ENCODE peak calls at places on chromosome 3, in six cellular contexts. A is IMR-90, C is GM23248, M is Karpas-422, R is HCT116, F is PC-3. U is an unnamed sample.

GRCh38 chr3:79175870-79176269 is 591.9 kb downstream of the ROBO1 start:
- DNase-seq in A (no peak), C (no peak), M (no peak), R (no peak), F (no peak), U (no peak)

GRCh38 chr3:49673715-49674490 is at the start of gene APEH:
- DNase-seq in A (peak; percentile 96), C (peak; percentile 99), M (peak; percentile 100), R (peak; percentile 97), F (peak; percentile 98), U (peak; percentile 99)

GRCh38 chr3:171327441-171328174 is 132.6 kb downstream of the TNIK start:
- DNase-seq in A (no peak), C (no peak), M (no peak), R (no peak), F (peak; percentile 10), U (no peak)

GRCh38 chr3:54322354-54322753 is 200.0 kb downstream of the CACNA2D3 start:
- DNase-seq in A (no peak), C (no peak), M (no peak), R (no peak), F (no peak), U (no peak)

GRCh38 chr3:37968232-37968631 is 22.4 kb upstream of the VILL start:
- DNase-seq in A (no peak), C (no peak), M (no peak), R (no peak), F (no peak), U (no peak)

GRCh38 chr3:94524102-94524922 is 461.5 kb downstream of the NSUN3 start:
- DNase-seq in A (no peak), C (no peak), M (no peak), R (no peak), F (no peak), U (no peak)

GRCh38 chr3:187550446-187550845 is 119.7 kb downstream of the SST start:
- DNase-seq in A (no peak), C (peak; percentile 55), M (no peak), R (no peak), F (no peak), U (no peak)

GRCh38 chr3:193693774-193694173 is 100.8 kb downstream of the OPA1 start:
- DNase-seq in A (no peak), C (no peak), M (peak; percentile 84), R (no peak), F (no peak), U (no peak)

GRCh38 chr3:129625071-129625874 is 18.8 kb upstream of the PLXND1 start:
- DNase-seq in A (no peak), C (peak; percentile 21), M (no peak), R (no peak), F (no peak), U (no peak)

GRCh38 chr3:34008191-34008590 is 209.8 kb downstream of the PDCD6IP start:
- DNase-seq in A (peak; percentile 55), C (peak; percentile 53), M (peak; percentile 95), R (no peak), F (no peak), U (no peak)

GRCh38 chr3:67863869-67864268 is 209.5 kb upstream of the SUCLG2 start:
- DNase-seq in A (peak; percentile 16), C (peak; percentile 3), M (peak; percentile 61), R (peak; percentile 4), F (peak; percentile 48), U (peak; percentile 4)

GRCh38 chr3:32401541-32402052 is 9.9 kb downstream of the CMTM7 start:
- DNase-seq in A (peak; percentile 70), C (peak; percentile 88), M (no peak), R (no peak), F (peak; percentile 87), U (peak; percentile 83)

GRCh38 chr3:13013994-13014754 is 59.1 kb downstream of the IQSEC1 start:
- DNase-seq in A (no peak), C (no peak), M (no peak), R (no peak), F (no peak), U (no peak)

GRCh38 chr3:14405886-14406238 is 3.5 kb downstream of the SLC6A6 start:
- DNase-seq in A (no peak), C (no peak), M (no peak), R (no peak), F (peak; percentile 37), U (no peak)

GRCh38 chr3:22007376-22007775 is 256.4 kb upstream of the ZNF385D start:
- DNase-seq in A (no peak), C (peak; percentile 1), M (no peak), R (no peak), F (peak; percentile 68), U (no peak)

GRCh38 chr3:33722186-33722585 is 4.1 kb upstream of the CLASP2 start:
- DNase-seq in A (peak; percentile 20), C (peak; percentile 34), M (no peak), R (no peak), F (no peak), U (no peak)

GRCh38 chr3:144564011-144564410 is 592.4 kb downstream of the DIPK2A start:
- DNase-seq in A (no peak), C (no peak), M (no peak), R (no peak), F (peak; percentile 21), U (no peak)

GRCh38 chr3:168087539-168087938 is 8.2 kb downstream of the GOLIM4 start:
- DNase-seq in A (no peak), C (no peak), M (no peak), R (no peak), F (no peak), U (no peak)

GRCh38 chr3:72234394-72234793 is 449.4 kb upstream of the PROK2 start:
- DNase-seq in A (peak; percentile 50), C (peak; percentile 93), M (no peak), R (no peak), F (peak; percentile 17), U (peak; percentile 91)

GRCh38 chr3:66138336-66139234 is 82.2 kb upstream of the SLC25A26 start:
- DNase-seq in A (peak; percentile 68), C (peak; percentile 87), M (peak; percentile 59), R (peak; percentile 68), F (peak; percentile 68), U (peak; percentile 88)

GRCh38 chr3:150255416-150255815 is 152.7 kb upstream of the TSC22D2 start:
- DNase-seq in A (no peak), C (no peak), M (no peak), R (no peak), F (no peak), U (no peak)

GRCh38 chr3:100089802-100090668 is 24.3 kb downstream of the FILIP1L start:
- DNase-seq in A (peak; percentile 69), C (peak; percentile 89), M (peak; percentile 48), R (peak; percentile 16), F (peak; percentile 67), U (peak; percentile 80)

GRCh38 chr3:123344941-123345594 is 103.8 kb downstream of the ADCY5 start:
- DNase-seq in A (no peak), C (no peak), M (no peak), R (no peak), F (no peak), U (no peak)

GRCh38 chr3:6671363-6671762 is 189.6 kb upstream of the GRM7 start:
- DNase-seq in A (no peak), C (no peak), M (no peak), R (no peak), F (no peak), U (no peak)

GRCh38 chr3:14124223-14124614 is 451 bp downstream of the CHCHD4 start:
- DNase-seq in A (no peak), C (peak; percentile 58), M (peak; percentile 91), R (no peak), F (peak; percentile 43), U (peak; percentile 61)

GRCh38 chr3:141386080-141386594 is 17.8 kb downstream of the ZBTB38 start:
- DNase-seq in A (no peak), C (no peak), M (no peak), R (no peak), F (no peak), U (peak; percentile 7)

GRCh38 chr3:141383555-141384129 is 15.3 kb downstream of the ZBTB38 start:
- DNase-seq in A (peak; percentile 67), C (peak; percentile 79), M (no peak), R (no peak), F (no peak), U (peak; percentile 75)

GRCh38 chr3:141385386-141386079 is 17.2 kb downstream of the ZBTB38 start:
- DNase-seq in A (peak; percentile 47), C (no peak), M (no peak), R (no peak), F (no peak), U (no peak)

GRCh38 chr3:141384157-141384556 is 15.9 kb downstream of the ZBTB38 start:
- DNase-seq in A (peak; percentile 70), C (peak; percentile 73), M (no peak), R (no peak), F (no peak), U (peak; percentile 57)

DNA sequence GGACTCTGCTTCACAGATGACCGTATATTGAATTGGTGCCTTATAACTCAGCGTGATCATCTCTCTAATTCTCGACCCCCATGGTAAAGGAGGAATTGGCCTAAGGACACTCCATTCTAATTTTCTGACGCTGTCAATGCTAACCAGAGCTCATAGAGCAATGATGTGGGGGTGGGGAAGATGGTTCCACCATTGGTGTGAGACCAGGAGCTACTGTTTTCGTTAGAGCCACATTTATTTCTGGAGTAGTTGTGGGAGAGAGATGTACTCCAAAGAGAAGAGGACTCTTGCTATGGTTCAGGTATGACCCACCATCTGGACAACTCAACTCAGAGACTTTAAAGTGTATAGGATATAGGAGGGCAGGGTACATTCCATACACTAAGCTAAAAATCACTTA is 16.3 kb downstream of the ZBTB38 start:
- DNase-seq in A (no peak), C (no peak), M (no peak), R (no peak), F (no peak), U (no peak)
- H3K4me3 ChIP-seq in A (peak overlapping the region; percentile 44), C (peak overlapping the region; percentile 87), M (no peak overlapping the region), R (no peak overlapping the region), F (no peak overlapping the region), U (peak overlapping the region; percentile 81)

GRCh38 chr3:160801386-160802118 is 45.5 kb downstream of the PPM1L start:
- DNase-seq in A (peak; percentile 0), C (peak; percentile 86), M (no peak), R (no peak), F (peak; percentile 33), U (peak; percentile 36)
- H3K9ac ChIP-seq in A (no peak overlapping the region), C (peak overlapping the region; percentile 56), M (no peak overlapping the region), R (no peak overlapping the region), F (no peak overlapping the region), U (peak overlapping the region; percentile 77)

GRCh38 chr3:110391640-110392395 is 679.8 kb upstream of the NECTIN3 start:
- DNase-seq in A (peak; percentile 72), C (no peak), M (no peak), R (no peak), F (no peak), U (no peak)
- H3K4me3 ChIP-seq in A (no peak overlapping the region), C (no peak overlapping the region), M (no peak overlapping the region), R (no peak overlapping the region), F (no peak overlapping the region), U (no peak overlapping the region)

GRCh38 chr3:39224288-39224687 is 31.9 kb upstream of the XIRP1 start:
- DNase-seq in A (no peak), C (no peak), M (no peak), R (no peak), F (no peak), U (no peak)

GRCh38 chr3:39230453-39230852 is 38.1 kb upstream of the XIRP1 start:
- DNase-seq in A (no peak), C (no peak), M (no peak), R (no peak), F (no peak), U (no peak)

GRCh38 chr3:39232859-39233258 is 40.5 kb upstream of the XIRP1 start:
- DNase-seq in A (no peak), C (no peak), M (peak; percentile 67), R (no peak), F (no peak), U (no peak)

GRCh38 chr3:39226106-39226741 is 33.8 kb upstream of the XIRP1 start:
- DNase-seq in A (no peak), C (no peak), M (no peak), R (no peak), F (no peak), U (no peak)

GRCh38 chr3:39228496-39228895 is 36.1 kb upstream of the XIRP1 start:
- DNase-seq in A (no peak), C (no peak), M (no peak), R (no peak), F (no peak), U (no peak)
- H3K9ac ChIP-seq in A (no peak overlapping the region), C (no peak overlapping the region), M (no peak overlapping the region), R (no peak overlapping the region), F (no peak overlapping the region), U (no peak overlapping the region)